ENCODE peak calls at places on chromosome 9, in seven cellular contexts. F is endothelial cell, W is sigmoid colon, Q is cardiac fibroblast, B is breast epithelium, T is spleen, Z is neural crest cell. L is an unnamed sample.

GRCh38 chr9:89038354-89039091 is 47.3 kb downstream of the S1PR3 start:
- DNase-seq in F (no peak), W (no peak), Q (peak), B (peak), T (no peak), Z (no peak), L (peak)

GRCh38 chr9:133406480-133407307 is 11.1 kb downstream of the REXO4 start:
- DNase-seq in F (peak), W (peak), Q (peak), B (peak), T (peak), Z (peak), L (peak)

GRCh38 chr9:70480405-70480980 is 66.0 kb upstream of the KLF9 start:
- DNase-seq in F (no peak), W (peak), Q (peak), B (peak), T (peak), Z (no peak), L (no peak)

GRCh38 chr9:33189331-33189731 is 22.2 kb upstream of the B4GALT1 start:
- DNase-seq in F (no peak), W (no peak), Q (no peak), B (no peak), T (no peak), Z (no peak), L (no peak)

GRCh38 chr9:101376117-101376866 is 8.5 kb downstream of the BAAT start:
- DNase-seq in F (no peak), W (no peak), Q (peak), B (no peak), T (no peak), Z (no peak), L (peak)

GRCh38 chr9:94900222-94901018 is 173.9 kb downstream of the AOPEP start:
- DNase-seq in F (no peak), W (no peak), Q (peak), B (no peak), T (no peak), Z (no peak), L (peak)

GRCh38 chr9:14238044-14238443 is 75.9 kb downstream of the NFIB start:
- DNase-seq in F (peak), W (no peak), Q (no peak), B (no peak), T (no peak), Z (no peak), L (no peak)

GRCh38 chr9:127349483-127350127 is 47.4 kb upstream of the SLC2A8 start:
- DNase-seq in F (no peak), W (no peak), Q (no peak), B (no peak), T (no peak), Z (no peak), L (no peak)

GRCh38 chr9:128835246-128836210 is 5.9 kb upstream of the SPOUT1 start:
- DNase-seq in F (no peak), W (no peak), Q (no peak), B (no peak), T (peak), Z (no peak), L (no peak)

GRCh38 chr9:70571247-70571646 is 156.8 kb upstream of the KLF9 start:
- DNase-seq in F (no peak), W (no peak), Q (no peak), B (no peak), T (no peak), Z (no peak), L (no peak)

GRCh38 chr9:94936411-94936810 is 209.9 kb downstream of the AOPEP start:
- DNase-seq in F (no peak), W (no peak), Q (peak), B (no peak), T (no peak), Z (no peak), L (no peak)

GRCh38 chr9:2729003-2729402 is 11.7 kb downstream of the KCNV2 start:
- DNase-seq in F (no peak), W (no peak), Q (peak), B (no peak), T (no peak), Z (no peak), L (peak)

GRCh38 chr9:34611251-34611810 is 566 bp downstream of the RPP25L start:
- DNase-seq in F (no peak), W (peak), Q (no peak), B (no peak), T (no peak), Z (no peak), L (no peak)
- TF ChIP-seq CTCF in F (no peak), W (no peak), Q (no peak), B (no peak), T (no peak), Z (no peak), L (no peak)

DNA sequence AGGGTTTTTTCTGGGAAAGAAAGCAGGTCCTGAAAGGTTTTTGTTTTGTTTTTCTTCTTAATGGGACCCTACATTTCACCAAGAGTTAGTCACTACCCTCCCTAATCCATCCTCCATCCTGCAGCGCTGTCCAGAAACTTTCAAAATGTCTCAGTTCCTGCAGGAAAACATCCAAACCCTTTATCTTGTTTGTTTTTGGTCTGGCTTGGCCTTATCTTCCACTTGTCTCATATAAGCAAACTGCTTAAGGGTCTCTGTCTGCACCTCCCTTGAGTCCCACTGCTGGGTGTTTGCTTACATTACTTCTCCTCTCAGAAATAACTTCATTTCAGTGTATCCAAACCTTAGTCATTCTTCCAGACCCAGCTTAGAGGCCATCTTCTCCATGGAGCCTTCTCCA is 11.0 kb upstream of the TRAF1 start:
- DNase-seq in F (no peak), W (no peak), Q (peak), B (no peak), T (no peak), Z (no peak), L (peak)
- TF ChIP-seq CTCF in F (no peak), W (no peak), Q (no peak), B (no peak), T (no peak), Z (no peak), L (no peak)

GRCh38 chr9:7467186-7467585 is 332.4 kb downstream of the DMAC1 start:
- DNase-seq in F (no peak), W (no peak), Q (no peak), B (no peak), T (no peak), Z (no peak), L (no peak)
- TF ChIP-seq CTCF in F (no peak), W (no peak), Q (no peak), B (no peak), T (no peak), Z (no peak), L (no peak)

DNA sequence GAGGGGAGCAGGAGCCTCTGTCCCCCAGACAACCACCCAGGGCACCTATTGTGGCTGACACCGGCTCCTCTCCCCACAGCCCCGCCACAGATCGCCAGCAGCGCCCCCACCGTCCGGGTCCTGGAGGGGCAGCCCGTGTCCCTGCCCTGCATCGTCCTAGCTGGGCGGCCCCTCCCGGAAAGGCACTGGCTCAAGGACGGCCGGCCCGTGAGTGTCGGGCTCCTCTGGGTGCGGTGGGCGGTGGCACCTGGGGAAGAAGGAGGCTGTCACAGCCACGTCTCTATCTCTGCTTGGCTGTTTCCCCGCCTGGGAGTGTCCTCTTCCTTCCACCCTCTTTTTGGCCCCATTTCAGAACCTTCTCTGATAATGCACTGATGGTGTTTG is 55.1 kb downstream of the HMCN2 start:
- DNase-seq in F (no peak), W (no peak), Q (no peak), B (no peak), T (no peak), Z (no peak), L (no peak)
- TF ChIP-seq CTCF in F (no peak), W (no peak), Q (peak), B (no peak), T (no peak), Z (no peak), L (no peak)

DNA sequence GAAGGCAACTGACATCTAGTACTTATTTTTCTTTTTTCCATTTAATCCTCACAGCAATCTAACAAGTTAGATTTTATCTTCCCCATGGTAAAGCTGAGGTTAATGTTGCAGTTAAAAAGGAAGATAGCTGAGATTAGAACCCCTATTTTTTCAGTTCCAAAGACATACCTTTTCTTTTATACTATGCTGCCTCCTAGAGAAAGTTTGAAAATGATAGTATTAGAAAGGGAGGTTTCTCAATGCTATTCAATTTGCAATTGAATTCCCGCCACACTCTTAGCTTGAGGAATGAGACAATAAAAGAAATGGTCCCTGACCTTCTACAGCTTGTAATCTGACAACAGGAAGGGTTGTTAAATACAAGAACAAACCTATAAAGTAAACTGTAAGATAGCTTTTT is 195.9 kb upstream of the TRIM32 start:
- DNase-seq in F (no peak), W (no peak), Q (peak), B (no peak), T (no peak), Z (no peak), L (no peak)
- TF ChIP-seq CTCF in F (no peak), W (no peak), Q (no peak), B (no peak), T (no peak), Z (no peak), L (no peak)

GRCh38 chr9:25964239-25964638 is 286.0 kb upstream of the TUSC1 start:
- DNase-seq in F (peak), W (no peak), Q (peak), B (no peak), T (no peak), Z (peak), L (peak)
- TF ChIP-seq CTCF in F (peak), W (peak), Q (peak), B (no peak), T (no peak), Z (peak), L (peak)

GRCh38 chr9:92341578-92341977 is 15.8 kb downstream of the CENPP start:
- DNase-seq in F (no peak), W (no peak), Q (no peak), B (no peak), T (no peak), Z (no peak), L (no peak)

GRCh38 chr9:92345582-92345981 is 19.8 kb downstream of the CENPP start:
- DNase-seq in F (no peak), W (no peak), Q (no peak), B (no peak), T (no peak), Z (no peak), L (no peak)

DNA sequence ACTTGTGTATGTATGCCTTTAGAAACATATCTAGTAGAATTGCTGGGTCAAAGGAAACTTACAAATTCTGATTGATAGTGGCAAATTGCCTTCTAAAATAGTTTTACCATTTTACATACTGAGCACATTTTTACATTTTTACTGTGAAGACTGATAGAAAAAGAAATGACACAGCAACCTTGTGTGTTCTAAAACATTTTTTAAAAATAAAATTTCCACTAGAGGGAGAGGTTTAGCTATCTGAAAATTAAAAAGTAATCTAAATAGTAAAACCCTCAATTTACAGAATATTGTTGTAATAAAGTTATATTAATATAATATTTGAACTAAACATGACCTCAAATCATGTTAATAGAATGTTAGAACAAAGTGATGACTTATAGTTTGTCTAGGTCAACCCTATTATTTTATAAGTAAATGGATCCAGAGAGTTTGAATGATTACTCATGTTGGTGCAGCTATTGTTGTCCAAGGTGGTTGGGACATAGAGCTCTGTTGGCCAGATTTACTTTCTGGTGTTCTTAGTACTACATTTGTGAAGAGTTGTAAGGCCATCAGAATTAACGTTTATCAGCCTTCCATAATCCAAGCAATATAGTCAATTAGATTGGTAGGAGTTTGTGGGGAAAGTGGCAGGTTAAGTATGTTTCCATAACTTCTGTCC is 17.2 kb downstream of the CENPP start:
- DNase-seq in F (no peak), W (no peak), Q (peak), B (no peak), T (no peak), Z (no peak), L (no peak)
- TF ChIP-seq CTCF in F (no peak), W (peak), Q (no peak), B (no peak), T (no peak), Z (no peak), L (peak)

GRCh38 chr9:34574632-34575031 is 14.9 kb downstream of the CNTFR start:
- DNase-seq in F (no peak), W (no peak), Q (no peak), B (no peak), T (no peak), Z (no peak), L (no peak)
- TF ChIP-seq CTCF in F (no peak), W (no peak), Q (no peak), B (no peak), T (no peak), Z (no peak), L (no peak)

GRCh38 chr9:74772126-74772525 is 115.6 kb downstream of the TRPM6 start:
- DNase-seq in F (no peak), W (no peak), Q (no peak), B (no peak), T (no peak), Z (no peak), L (no peak)

GRCh38 chr9:74771672-74772071 is 116.0 kb downstream of the TRPM6 start:
- DNase-seq in F (no peak), W (no peak), Q (no peak), B (no peak), T (no peak), Z (no peak), L (no peak)

GRCh38 chr9:74770508-74771261 is 117.0 kb downstream of the TRPM6 start:
- DNase-seq in F (peak), W (no peak), Q (peak), B (no peak), T (peak), Z (peak), L (no peak)

GRCh38 chr9:74773886-74774479 is 113.7 kb downstream of the TRPM6 start:
- DNase-seq in F (peak), W (peak), Q (peak), B (peak), T (peak), Z (peak), L (peak)

GRCh38 chr9:74771262-74771585 is 116.5 kb downstream of the TRPM6 start:
- DNase-seq in F (no peak), W (no peak), Q (no peak), B (no peak), T (no peak), Z (no peak), L (no peak)
- TF ChIP-seq CTCF in F (peak), W (no peak), Q (no peak), B (no peak), T (no peak), Z (peak), L (peak)

DNA sequence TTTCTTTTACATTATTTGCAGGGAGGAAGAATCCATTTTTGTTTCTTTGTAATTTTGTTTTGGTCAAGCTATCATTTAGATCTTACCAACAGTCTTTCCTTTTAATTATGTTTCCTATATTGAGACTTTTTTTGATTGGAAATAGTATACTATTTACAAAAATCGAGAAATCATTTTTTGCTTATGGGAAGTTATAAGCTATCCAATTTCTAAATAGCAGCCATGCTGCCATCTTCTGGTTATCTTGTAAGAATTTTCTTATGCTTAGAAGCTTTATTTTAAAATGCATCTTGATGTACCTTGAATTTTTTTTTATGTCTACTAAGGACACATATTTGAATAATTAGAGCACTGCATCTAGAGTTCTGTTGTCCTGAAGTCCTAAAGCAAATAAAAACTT is 821.2 kb downstream of the PTPRD start:
- DNase-seq in F (no peak), W (no peak), Q (no peak), B (no peak), T (no peak), Z (no peak), L (no peak)
- TF ChIP-seq CTCF in F (no peak), W (no peak), Q (no peak), B (no peak), T (no peak), Z (peak), L (peak)